ENCODE peak calls at places on chromosomes 5 and 9, in four cellular contexts. Y, Z, N and D are unnamed samples.

GRCh38 chr5:97844797-97845196 is 661.8 kb upstream of the RIOK2 start:
- DNase-seq in Y (no peak), Z (peak; percentile 80), N (no peak), D (no peak)

GRCh38 chr9:107693620-107694326 is 204.2 kb upstream of the KLF4 start:
- DNase-seq in Y (no peak), Z (no peak), N (no peak), D (no peak)

GRCh38 chr5:177295929-177296328 is 7.6 kb downstream of the RAB24 start:
- DNase-seq in Y (no peak), Z (no peak), N (no peak), D (no peak)

GRCh38 chr5:34684281-34684979 is 28.3 kb downstream of the RAI14 start:
- DNase-seq in Y (no peak), Z (peak; percentile 81), N (no peak), D (no peak)

GRCh38 chr9:123370526-123371227 is 14.7 kb downstream of the CRB2 start:
- DNase-seq in Y (no peak), Z (no peak), N (no peak), D (no peak)

GRCh38 chr5:82509726-82510125 is 231.6 kb upstream of the RPS23 start:
- DNase-seq in Y (no peak), Z (no peak), N (no peak), D (no peak)

GRCh38 chr5:62533597-62533996 is 45.0 kb upstream of the LRRC70 start:
- DNase-seq in Y (no peak), Z (no peak), N (no peak), D (no peak)

GRCh38 chr9:136847065-136847826 is 2.0 kb upstream of the PHPT1 start:
- DNase-seq in Y (peak; percentile 65), Z (peak; percentile 95), N (no peak), D (no peak)

GRCh38 chr5:62558941-62559340 is 19.7 kb upstream of the LRRC70 start:
- DNase-seq in Y (no peak), Z (no peak), N (no peak), D (no peak)

GRCh38 chr5:54704341-54704740 is 186.8 kb downstream of the SNX18 start:
- DNase-seq in Y (no peak), Z (no peak), N (no peak), D (no peak)

GRCh38 chr5:103890313-103890712 is 327.7 kb upstream of the NUDT12 start:
- DNase-seq in Y (no peak), Z (no peak), N (no peak), D (no peak)

GRCh38 chr5:154087260-154087659 is 48.5 kb downstream of the MFAP3 start:
- DNase-seq in Y (no peak), Z (no peak), N (no peak), D (no peak)

GRCh38 chr5:179118756-179119414 is 58.7 kb downstream of the ZNF354C start:
- DNase-seq in Y (no peak), Z (peak; percentile 14), N (no peak), D (no peak)

GRCh38 chr5:850511-851006 is at the start of gene ZDHHC11:
- DNase-seq in Y (peak; percentile 81), Z (no peak), N (no peak), D (no peak)

GRCh38 chr9:79759460-79759859 is 187.7 kb downstream of the TLE4 start:
- DNase-seq in Y (no peak), Z (no peak), N (no peak), D (no peak)

GRCh38 chr5:30749971-30750370 is 443.5 kb upstream of the CDH6 start:
- DNase-seq in Y (no peak), Z (no peak), N (no peak), D (no peak)

GRCh38 chr5:73856972-73857371 is 231.0 kb downstream of the ARHGEF28 start:
- DNase-seq in Y (no peak), Z (no peak), N (no peak), D (no peak)

GRCh38 chr9:125564641-125565040 is 142.4 kb downstream of the MAPKAP1 start:
- DNase-seq in Y (no peak), Z (no peak), N (no peak), D (no peak)

GRCh38 chr5:1540166-1540565 is 16.4 kb upstream of the LPCAT1 start:
- DNase-seq in Y (no peak), Z (peak; percentile 45), N (peak; percentile 25), D (no peak)

GRCh38 chr5:174326372-174326771 is 280.9 kb downstream of the NSG2 start:
- DNase-seq in Y (no peak), Z (peak; percentile 34), N (no peak), D (no peak)

GRCh38 chr9:133581553-133582343 is 27.4 kb downstream of the FAM163B start:
- DNase-seq in Y (no peak), Z (no peak), N (no peak), D (no peak)
- H3K27me3 ChIP-seq in Y (no peaks in the 10 kb centered on the region), Z (no peaks in the 10 kb centered on the region), N (peaks cover 16% of the 10 kb centered on the region), D (no peaks in the 10 kb centered on the region)

DNA sequence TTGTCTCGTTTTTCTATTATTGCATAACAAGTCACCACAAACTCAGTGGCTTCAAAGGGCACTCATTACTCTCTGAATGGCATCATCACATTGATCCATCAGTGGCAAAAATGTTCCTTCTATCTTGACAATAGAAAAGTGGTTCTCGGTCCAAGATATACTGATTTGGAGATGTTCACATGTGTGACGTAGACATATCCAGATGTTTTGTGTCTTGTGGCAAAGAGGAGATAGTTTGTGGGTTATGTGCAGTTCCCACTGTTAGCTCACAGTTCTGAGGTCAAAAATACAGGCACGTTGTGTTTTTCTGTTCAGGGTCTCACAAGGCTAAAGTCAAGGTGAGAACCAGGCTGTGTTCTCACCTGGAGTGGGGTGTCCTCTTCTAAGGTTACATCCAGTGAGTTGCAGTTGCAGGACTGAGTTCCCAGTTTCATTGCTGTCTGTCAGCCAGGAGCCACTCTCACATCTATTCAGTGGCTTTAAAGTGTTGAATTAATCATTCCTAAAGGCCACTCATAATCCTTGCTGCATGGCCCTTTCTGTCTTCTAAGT is 55.3 kb downstream of the GAS1 start:
- DNase-seq in Y (no peak), Z (no peak), N (no peak), D (no peak)
- H3K4me3 ChIP-seq in Y (no peak overlapping the region), Z (no peak overlapping the region), N (no peak overlapping the region), D (no peak overlapping the region)

DNA sequence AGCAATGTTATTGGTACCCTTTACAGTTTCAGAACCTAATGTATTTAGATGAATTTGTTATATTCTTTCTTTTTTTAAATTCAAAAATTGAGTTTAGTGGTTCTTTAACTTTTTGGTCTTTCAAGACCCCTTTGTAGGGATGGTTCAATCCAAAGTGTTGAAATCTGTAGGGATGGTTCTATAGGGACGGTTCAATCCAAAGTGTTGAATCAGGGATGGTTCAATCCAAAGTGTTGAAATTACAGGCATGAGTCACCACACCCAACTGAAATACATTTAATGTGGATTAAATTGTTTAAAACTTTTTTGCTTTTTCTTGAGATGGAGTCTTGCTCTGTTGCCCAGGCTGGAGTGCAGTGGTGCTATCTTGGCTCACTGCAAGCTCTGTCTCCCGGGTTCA is 30.6 kb downstream of the SNX2 start:
- DNase-seq in Y (no peak), Z (no peak), N (no peak), D (no peak)
- H3K36me3 ChIP-seq in Y (peaks cover 86% of the 10 kb centered on the region), Z (peaks cover 53% of the 10 kb centered on the region), N (peaks cover 15% of the 10 kb centered on the region), D (peaks cover 4% of the 10 kb centered on the region)

GRCh38 chr5:10543585-10544040 is 20.3 kb upstream of the ANKRD33B start:
- DNase-seq in Y (no peak), Z (no peak), N (no peak), D (no peak)

GRCh38 chr5:10540036-10540544 is 23.8 kb upstream of the ANKRD33B start:
- DNase-seq in Y (no peak), Z (no peak), N (no peak), D (no peak)

GRCh38 chr5:10541247-10541646 is 22.6 kb upstream of the ANKRD33B start:
- DNase-seq in Y (no peak), Z (no peak), N (no peak), D (no peak)

GRCh38 chr5:10539685-10539998 is 24.2 kb upstream of the ANKRD33B start:
- DNase-seq in Y (no peak), Z (no peak), N (no peak), D (no peak)

DNA sequence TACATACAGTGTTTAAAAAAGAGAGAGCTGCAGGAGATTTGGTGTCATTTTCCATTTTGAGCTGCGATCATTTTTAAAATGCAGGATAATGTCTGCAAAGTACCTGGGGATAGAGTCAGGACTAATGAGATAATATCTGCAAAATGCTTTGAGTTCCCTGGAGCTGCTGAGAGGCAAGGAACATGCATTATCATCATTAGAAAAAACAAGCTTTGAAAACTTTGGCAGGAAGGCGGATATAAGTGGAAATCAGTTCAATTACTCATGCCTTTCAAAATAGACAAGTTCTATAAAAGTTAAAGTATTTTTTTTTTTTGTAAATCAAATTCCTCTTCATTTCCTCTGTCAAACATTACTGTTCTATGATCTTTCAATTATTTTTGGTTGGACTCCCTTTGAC is 21.7 kb upstream of the ANKRD33B start:
- DNase-seq in Y (no peak), Z (no peak), N (no peak), D (no peak)
- H3K27me3 ChIP-seq in Y (no peaks in the 10 kb centered on the region), Z (peaks cover 7% of the 10 kb centered on the region), N (no peaks in the 10 kb centered on the region), D (no peaks in the 10 kb centered on the region)

DNA sequence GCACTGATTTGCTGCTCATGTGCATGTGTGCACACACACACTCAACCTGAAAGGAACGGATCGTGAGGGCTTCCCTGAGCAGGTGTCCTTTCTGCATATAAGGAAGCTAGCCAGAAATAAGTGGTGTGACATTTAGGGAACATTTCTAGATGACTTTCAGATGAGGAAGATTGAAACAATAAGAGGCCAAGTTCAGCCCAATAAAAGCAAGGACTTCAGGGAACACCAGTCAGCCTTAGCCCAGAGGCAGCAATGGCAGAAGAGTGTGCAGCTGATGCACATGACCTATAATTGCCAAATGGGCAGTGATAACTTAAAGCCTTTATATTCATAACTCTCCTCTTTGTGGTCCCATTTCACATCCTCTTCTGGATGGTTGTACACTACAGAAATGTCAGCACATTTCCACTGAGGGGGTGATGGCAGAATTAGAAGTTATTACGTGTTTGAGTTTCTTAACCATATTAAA is 255.5 kb downstream of the TRIM32 start:
- DNase-seq in Y (no peak), Z (no peak), N (no peak), D (no peak)
- H3K4me3 ChIP-seq in Y (no peak overlapping the region), Z (no peak overlapping the region), N (no peak overlapping the region), D (no peak overlapping the region)

DNA sequence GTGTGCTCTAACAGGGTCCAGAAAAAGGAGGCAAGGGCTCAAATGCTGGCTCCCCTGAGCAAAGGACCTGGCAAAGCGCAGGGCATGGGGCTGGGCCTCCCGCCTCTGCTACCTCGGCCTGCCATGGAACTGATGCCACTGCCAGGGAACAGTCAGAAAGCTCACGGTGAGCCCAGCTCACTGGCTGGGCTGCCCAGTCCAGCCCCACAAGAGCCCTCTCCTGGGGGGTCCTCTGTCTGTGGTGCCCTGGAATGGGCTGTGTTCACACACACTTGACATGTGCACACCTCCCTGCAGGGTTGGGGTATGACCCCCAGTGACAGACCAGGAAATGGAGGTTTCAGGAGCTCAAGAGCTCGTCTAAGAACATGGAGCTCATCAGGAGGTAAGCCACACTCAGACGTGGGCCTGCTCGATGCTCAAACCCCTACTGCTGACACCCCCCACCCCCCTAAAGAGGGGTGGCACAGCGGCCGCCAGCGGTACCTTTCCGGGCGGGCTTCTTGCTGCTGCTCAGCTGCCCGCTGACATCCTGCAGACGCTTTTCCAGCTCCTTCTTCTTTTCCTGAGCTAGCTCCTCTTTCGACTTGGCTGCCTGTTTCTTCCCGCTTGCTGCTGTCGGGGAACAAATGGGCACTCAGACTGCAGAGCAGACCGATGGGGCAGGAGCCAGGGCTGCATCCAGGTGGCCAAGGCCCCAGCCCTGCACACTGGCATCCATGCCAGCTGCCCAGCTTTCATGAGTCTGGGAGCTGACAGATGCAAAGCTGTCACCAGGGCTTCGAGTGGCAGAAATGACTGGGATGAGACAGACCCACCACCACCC is 9.1 kb downstream of the BRD3OS start:
- DNase-seq in Y (no peak), Z (no peak), N (no peak), D (no peak)
- H3K36me3 ChIP-seq in Y (peaks cover 98% of the 10 kb centered on the region), Z (peaks cover 68% of the 10 kb centered on the region), N (peaks cover 11% of the 10 kb centered on the region), D (peaks cover 4% of the 10 kb centered on the region)